ENCODE peak calls at places on chromosome 6, in ten cellular contexts. B, S, G, U, E, P, F, X, K and R are unnamed samples. For H3K4me1, the result is how much of the 10 kb centered on the place peaks cover.

GRCh38 chr6:144190593-144190992 is 40.3 kb downstream of the STX11 start:
- DNase-seq in B (peak), S (no peak), G (no peak), U (no peak), E (peak), P (no peak), F (peak), X (no peak), K (no peak), R (no peak)

GRCh38 chr6:44100088-44100550 is 27.1 kb downstream of the MRPL14 start:
- DNase-seq in B (peak), S (no peak), G (peak), U (peak), E (peak), P (no peak), F (no peak), X (no peak), K (no peak), R (no peak)

GRCh38 chr6:126661646-126662045 is 321.7 kb downstream of the CENPW start:
- DNase-seq in B (peak), S (no peak), G (no peak), U (no peak), E (peak), P (no peak), F (no peak), X (no peak), K (no peak), R (no peak)

GRCh38 chr6:150169609-150170008 is 26.8 kb downstream of the PPP1R14C start:
- DNase-seq in B (peak), S (no peak), G (no peak), U (no peak), E (peak), P (no peak), F (no peak), X (no peak), K (no peak), R (no peak)

GRCh38 chr6:43900560-43901329 is 130.7 kb downstream of the VEGFA start:
- DNase-seq in B (no peak), S (no peak), G (no peak), U (no peak), E (no peak), P (no peak), F (no peak), X (no peak), K (no peak), R (no peak)

GRCh38 chr6:51854876-51855275 is 232.5 kb downstream of the PKHD1 start:
- DNase-seq in B (no peak), S (peak), G (no peak), U (no peak), E (no peak), P (no peak), F (no peak), X (no peak), K (no peak), R (no peak)

GRCh38 chr6:132768051-132768517 is 10.4 kb upstream of the VNN2 start:
- DNase-seq in B (peak), S (peak), G (peak), U (peak), E (no peak), P (no peak), F (peak), X (peak), K (no peak), R (no peak)

GRCh38 chr6:32666420-32667300 is at the start of gene HLA-DQB1:
- DNase-seq in B (peak), S (no peak), G (peak), U (peak), E (no peak), P (no peak), F (peak), X (peak), K (no peak), R (no peak)

GRCh38 chr6:37061157-37061804 is 55.8 kb downstream of the FGD2 start:
- DNase-seq in B (no peak), S (no peak), G (no peak), U (no peak), E (no peak), P (no peak), F (no peak), X (no peak), K (no peak), R (no peak)

GRCh38 chr6:22350109-22350508 is 53.3 kb upstream of the PRL start:
- DNase-seq in B (no peak), S (no peak), G (no peak), U (no peak), E (no peak), P (no peak), F (no peak), X (no peak), K (no peak), R (no peak)

GRCh38 chr6:112773217-112773616 is 426.1 kb downstream of the RFPL4B start:
- DNase-seq in B (peak), S (no peak), G (no peak), U (no peak), E (peak), P (no peak), F (no peak), X (no peak), K (no peak), R (no peak)

GRCh38 chr6:108526739-108527174 is 34.0 kb upstream of the FOXO3 start:
- DNase-seq in B (peak), S (no peak), G (peak), U (peak), E (peak), P (no peak), F (no peak), X (peak), K (no peak), R (no peak)

GRCh38 chr6:4727671-4728435 is 48.4 kb upstream of the CDYL start:
- DNase-seq in B (peak), S (no peak), G (peak), U (no peak), E (peak), P (no peak), F (no peak), X (no peak), K (no peak), R (peak)

GRCh38 chr6:108677894-108678293 is 117.2 kb downstream of the FOXO3 start:
- DNase-seq in B (no peak), S (no peak), G (no peak), U (no peak), E (no peak), P (no peak), F (no peak), X (no peak), K (no peak), R (no peak)

GRCh38 chr6:21479140-21479539 is 114.4 kb upstream of the SOX4 start:
- DNase-seq in B (peak), S (no peak), G (no peak), U (no peak), E (peak), P (no peak), F (no peak), X (no peak), K (no peak), R (no peak)

GRCh38 chr6:108168980-108169800 is 3.4 kb downstream of the NR2E1 start:
- DNase-seq in B (peak), S (no peak), G (peak), U (no peak), E (no peak), P (no peak), F (no peak), X (peak), K (no peak), R (no peak)

GRCh38 chr6:156977527-156978291 is 200.5 kb downstream of the ARID1B start:
- DNase-seq in B (peak), S (no peak), G (no peak), U (no peak), E (peak), P (no peak), F (peak), X (no peak), K (no peak), R (no peak)

GRCh38 chr6:125995972-125996580 is 9.7 kb downstream of the TRMT11 start:
- DNase-seq in B (peak), S (peak), G (peak), U (peak), E (peak), P (peak), F (no peak), X (peak), K (no peak), R (peak)

GRCh38 chr6:150276168-150276958 is 92.4 kb upstream of the IYD start:
- DNase-seq in B (no peak), S (no peak), G (no peak), U (no peak), E (no peak), P (no peak), F (no peak), X (no peak), K (no peak), R (no peak)

GRCh38 chr6:165663283-165663735 is 268 bp upstream of the PDE10A start:
- DNase-seq in B (peak), S (no peak), G (peak), U (peak), E (peak), P (peak), F (peak), X (peak), K (no peak), R (no peak)

GRCh38 chr6:150142657-150143501 is at the start of gene PPP1R14C:
- DNase-seq in B (peak), S (peak), G (peak), U (no peak), E (peak), P (peak), F (no peak), X (peak), K (no peak), R (no peak)

GRCh38 chr6:12289655-12290489 is at the start of gene EDN1:
- DNase-seq in B (peak), S (peak), G (peak), U (peak), E (peak), P (peak), F (peak), X (peak), K (no peak), R (peak)

GRCh38 chr6:42257614-42258013 is 40.0 kb upstream of the MRPS10 start:
- DNase-seq in B (no peak), S (no peak), G (peak), U (no peak), E (no peak), P (no peak), F (no peak), X (no peak), K (no peak), R (no peak)

GRCh38 chr6:12733876-12734275 is 17.3 kb downstream of the PHACTR1 start:
- DNase-seq in B (no peak), S (no peak), G (no peak), U (no peak), E (no peak), P (no peak), F (no peak), X (no peak), K (no peak), R (no peak)

GRCh38 chr6:39476151-39476550 is 153.6 kb upstream of the KCNK16 start:
- DNase-seq in B (no peak), S (no peak), G (no peak), U (no peak), E (peak), P (no peak), F (no peak), X (no peak), K (no peak), R (no peak)

GRCh38 chr6:156686940-156687874 is 90.0 kb upstream of the ARID1B start:
- DNase-seq in B (peak), S (peak), G (peak), U (peak), E (peak), P (peak), F (peak), X (peak), K (peak), R (peak)

GRCh38 chr6:133802861-133803260 is 86.1 kb upstream of the TCF21 start:
- DNase-seq in B (peak), S (no peak), G (no peak), U (no peak), E (peak), P (no peak), F (no peak), X (no peak), K (no peak), R (no peak)

GRCh38 chr6:168190646-168191443 is 111.8 kb upstream of the FRMD1 start:
- DNase-seq in B (no peak), S (no peak), G (no peak), U (no peak), E (no peak), P (no peak), F (no peak), X (no peak), K (no peak), R (no peak)

GRCh38 chr6:159473844-159474243 is 219.2 kb downstream of the SOD2 start:
- DNase-seq in B (no peak), S (no peak), G (no peak), U (no peak), E (peak), P (no peak), F (no peak), X (no peak), K (no peak), R (no peak)

GRCh38 chr6:148183776-148184175 is 158.9 kb upstream of the SASH1 start:
- DNase-seq in B (no peak), S (no peak), G (no peak), U (no peak), E (no peak), P (no peak), F (no peak), X (no peak), K (no peak), R (no peak)

GRCh38 chr6:148192310-148192709 is 150.3 kb upstream of the SASH1 start:
- DNase-seq in B (peak), S (no peak), G (no peak), U (no peak), E (peak), P (no peak), F (peak), X (no peak), K (no peak), R (peak)

GRCh38 chr6:148182378-148182777 is 160.3 kb upstream of the SASH1 start:
- DNase-seq in B (no peak), S (no peak), G (no peak), U (no peak), E (no peak), P (no peak), F (no peak), X (no peak), K (no peak), R (no peak)

DNA sequence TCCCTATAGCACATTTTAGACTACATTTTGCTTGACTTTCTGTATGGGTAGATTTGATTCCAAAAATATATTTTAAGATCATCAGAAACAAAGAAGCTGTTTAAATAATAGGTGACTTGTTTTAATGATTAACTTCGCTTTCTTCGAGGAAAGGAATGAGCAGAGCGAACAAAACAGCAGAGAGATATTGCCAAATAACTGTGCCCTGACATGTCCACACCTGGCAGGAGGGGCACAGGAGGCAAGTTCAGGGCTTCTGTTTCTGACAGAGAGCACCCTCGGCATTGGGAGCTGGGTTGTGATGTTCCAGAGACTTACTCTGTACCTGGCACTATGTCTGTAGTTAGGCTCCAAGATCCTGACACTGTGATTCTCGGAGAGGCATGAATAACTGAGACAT is 155.7 kb upstream of the SASH1 start:
- DNase-seq in B (no peak), S (no peak), G (no peak), U (no peak), E (no peak), P (no peak), F (no peak), X (no peak), K (no peak), R (no peak)
- H3K4me1 ChIP-seq in B (under half), S (under half), G (under half), U (under half), E (under half), P (under half), F (under half), X (under half), K (under half), R (under half)

DNA sequence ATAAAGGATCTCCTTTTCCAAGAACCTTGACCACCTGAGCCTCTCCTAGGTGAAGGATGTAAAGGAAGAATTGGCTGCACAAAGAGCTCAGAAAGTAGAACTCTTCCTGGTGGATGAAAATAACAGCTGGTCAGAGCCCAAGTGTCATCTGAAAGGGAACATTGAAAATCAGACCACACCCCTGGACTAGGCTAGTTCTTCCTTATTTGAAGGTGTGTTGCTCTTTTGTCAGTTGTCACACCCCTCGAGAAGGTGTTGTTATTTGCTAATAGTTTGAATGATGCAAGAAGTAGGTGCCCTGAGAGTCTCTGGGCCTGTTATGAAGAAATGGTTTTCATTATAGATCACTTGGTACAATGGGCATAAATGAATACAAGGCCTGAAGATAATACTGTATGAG is 31.1 kb downstream of the NHLRC1 start:
- DNase-seq in B (no peak), S (no peak), G (no peak), U (no peak), E (no peak), P (no peak), F (no peak), X (no peak), K (no peak), R (no peak)
- H3K4me1 ChIP-seq in B (under half), S (under half), G (under half), U (under half), E (under half), P (under half), F (under half), X (under half), K (under half), R (under half)

DNA sequence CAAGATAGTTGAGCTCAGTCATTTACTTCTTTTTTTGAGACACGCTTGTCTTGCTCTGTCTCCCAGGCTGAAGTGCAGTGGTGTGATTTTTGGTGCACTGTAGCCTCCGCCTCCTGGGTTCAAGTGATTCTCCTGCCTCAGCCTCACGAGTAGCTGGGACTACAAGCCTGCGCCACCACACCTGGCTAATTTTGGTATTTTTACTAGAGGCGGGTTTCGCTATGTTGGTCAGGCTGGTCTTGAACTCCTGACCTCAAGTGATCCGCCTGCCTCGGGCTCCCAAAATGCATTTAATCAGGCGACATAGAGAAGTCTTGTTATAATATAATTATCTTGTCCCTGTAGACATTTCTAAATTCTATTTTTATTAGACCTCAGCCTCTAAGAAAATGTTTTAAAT is 6.1 kb downstream of the AMD1 start:
- DNase-seq in B (no peak), S (no peak), G (no peak), U (no peak), E (no peak), P (no peak), F (no peak), X (no peak), K (no peak), R (no peak)
- H3K4me1 ChIP-seq in B (half or more), S (half or more), G (half or more), U (half or more), E (under half), P (under half), F (half or more), X (under half), K (half or more), R (under half)

GRCh38 chr6:116397960-116398359 is 27.2 kb downstream of the DSE start:
- DNase-seq in B (peak), S (no peak), G (no peak), U (no peak), E (peak), P (no peak), F (no peak), X (no peak), K (no peak), R (peak)

GRCh38 chr6:116399287-116399686 is 28.5 kb downstream of the DSE start:
- DNase-seq in B (no peak), S (no peak), G (no peak), U (no peak), E (no peak), P (no peak), F (no peak), X (no peak), K (no peak), R (no peak)

GRCh38 chr6:116402108-116402507 is 31.4 kb downstream of the DSE start:
- DNase-seq in B (peak), S (no peak), G (no peak), U (no peak), E (no peak), P (no peak), F (no peak), X (no peak), K (no peak), R (no peak)

GRCh38 chr6:116398366-116399005 is 27.7 kb downstream of the DSE start:
- DNase-seq in B (peak), S (no peak), G (no peak), U (no peak), E (peak), P (no peak), F (no peak), X (no peak), K (no peak), R (no peak)

GRCh38 chr6:116400376-116400775 is 29.6 kb downstream of the DSE start:
- DNase-seq in B (peak), S (no peak), G (no peak), U (no peak), E (peak), P (no peak), F (no peak), X (no peak), K (no peak), R (no peak)
- H3K4me1 ChIP-seq in B (half or more), S (under half), G (under half), U (under half), E (under half), P (under half), F (half or more), X (under half), K (half or more), R (under half)

GRCh38 chr6:3023663-3024483 is 24.2 kb downstream of the NQO2 start:
- DNase-seq in B (peak), S (peak), G (peak), U (peak), E (peak), P (peak), F (peak), X (no peak), K (no peak), R (peak)

GRCh38 chr6:3026811-3027626 is 27.3 kb downstream of the NQO2 start:
- DNase-seq in B (no peak), S (no peak), G (no peak), U (no peak), E (peak), P (no peak), F (no peak), X (no peak), K (no peak), R (no peak)

GRCh38 chr6:3019065-3019464 is 19.4 kb downstream of the NQO2 start:
- DNase-seq in B (no peak), S (no peak), G (no peak), U (no peak), E (no peak), P (no peak), F (no peak), X (no peak), K (no peak), R (no peak)

GRCh38 chr6:3019749-3020320 is 20.1 kb downstream of the NQO2 start:
- DNase-seq in B (no peak), S (no peak), G (no peak), U (no peak), E (no peak), P (no peak), F (no peak), X (no peak), K (no peak), R (no peak)

DNA sequence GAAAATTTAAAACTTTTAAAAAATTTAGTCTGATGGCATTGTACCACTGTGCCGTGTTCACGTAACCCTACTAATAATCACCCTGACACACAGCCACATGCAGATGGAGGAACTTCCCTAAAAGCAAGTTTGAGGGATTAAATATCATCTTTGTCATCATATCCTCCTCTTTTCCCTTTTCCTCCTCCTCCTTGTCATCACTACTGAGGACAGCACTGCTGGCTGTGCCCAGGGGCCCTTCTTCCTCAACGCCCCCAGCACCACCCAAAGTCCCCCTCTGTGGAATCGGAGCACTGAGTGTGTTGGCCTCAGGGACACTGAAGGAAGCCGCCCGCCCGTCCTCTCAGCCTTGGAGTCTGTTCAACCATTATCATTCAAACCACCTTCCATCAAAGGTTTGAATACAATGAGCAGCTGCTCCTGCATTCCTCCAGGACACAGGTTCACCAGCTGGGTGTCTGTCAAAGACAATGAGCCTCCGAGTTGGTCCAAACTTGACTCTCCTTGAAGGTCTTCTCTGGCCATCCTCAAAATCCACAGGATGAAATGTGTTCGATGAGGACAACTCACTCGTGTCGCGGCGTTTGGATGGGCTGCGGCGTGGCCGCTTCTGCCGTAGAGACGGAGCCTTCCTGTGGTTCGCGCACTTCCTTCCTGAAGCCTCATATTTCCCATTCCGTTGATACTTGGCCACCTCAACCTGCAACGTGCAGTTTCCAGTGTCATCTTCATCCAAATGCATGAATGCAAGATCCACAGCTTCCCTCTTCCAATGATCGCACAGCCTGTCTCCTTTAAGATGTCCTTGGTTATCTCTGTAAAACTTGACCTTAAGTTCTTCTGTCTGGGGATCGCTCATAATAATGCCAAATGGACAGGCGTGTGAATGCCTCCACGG is 23.3 kb downstream of the NQO2 start:
- DNase-seq in B (peak), S (no peak), G (peak), U (no peak), E (no peak), P (no peak), F (no peak), X (no peak), K (no peak), R (no peak)
- H3K4me1 ChIP-seq in B (under half), S (under half), G (under half), U (under half), E (under half), P (under half), F (half or more), X (under half), K (under half), R (under half)